ENCODE peak calls at places on chromosomes 16 and 17, in six cellular contexts. S, D, L, G, O and V are unnamed samples.

GRCh38 chr16:24800586-24800985 is 45.2 kb upstream of the SLC5A11 start:
- DNase-seq in S (peak), D (no peak), L (no peak), G (no peak), O (no peak), V (no peak)

GRCh38 chr16:48629531-48629930 is 19.6 kb upstream of the N4BP1 start:
- DNase-seq in S (no peak), D (no peak), L (no peak), G (no peak), O (no peak), V (no peak)

GRCh38 chr17:58317421-58318064 is 11.1 kb downstream of the TSPOAP1 start:
- DNase-seq in S (peak), D (peak), L (no peak), G (peak), O (peak), V (peak)

GRCh38 chr17:59800530-59800942 is 92.2 kb downstream of the TUBD1 start:
- DNase-seq in S (no peak), D (no peak), L (no peak), G (no peak), O (no peak), V (no peak)

GRCh38 chr17:41710472-41711090 is 1.6 kb upstream of the GAST start:
- DNase-seq in S (no peak), D (no peak), L (no peak), G (no peak), O (no peak), V (no peak)

GRCh38 chr16:11576427-11577289 is 10.1 kb downstream of the LITAF start:
- DNase-seq in S (peak), D (no peak), L (no peak), G (peak), O (no peak), V (no peak)

GRCh38 chr17:1764274-1764673 is 2.4 kb downstream of the SERPINF1 start:
- DNase-seq in S (no peak), D (peak), L (peak), G (no peak), O (peak), V (peak)

GRCh38 chr17:10116676-10117075 is 81.7 kb downstream of the GAS7 start:
- DNase-seq in S (no peak), D (no peak), L (no peak), G (no peak), O (no peak), V (no peak)

GRCh38 chr16:1810536-1810935 is 16.1 kb downstream of the HAGH start:
- DNase-seq in S (no peak), D (no peak), L (no peak), G (no peak), O (no peak), V (no peak)

GRCh38 chr17:82881900-82882714 is 42.3 kb upstream of the ZNF750 start:
- DNase-seq in S (peak), D (peak), L (peak), G (no peak), O (peak), V (no peak)

DNA sequence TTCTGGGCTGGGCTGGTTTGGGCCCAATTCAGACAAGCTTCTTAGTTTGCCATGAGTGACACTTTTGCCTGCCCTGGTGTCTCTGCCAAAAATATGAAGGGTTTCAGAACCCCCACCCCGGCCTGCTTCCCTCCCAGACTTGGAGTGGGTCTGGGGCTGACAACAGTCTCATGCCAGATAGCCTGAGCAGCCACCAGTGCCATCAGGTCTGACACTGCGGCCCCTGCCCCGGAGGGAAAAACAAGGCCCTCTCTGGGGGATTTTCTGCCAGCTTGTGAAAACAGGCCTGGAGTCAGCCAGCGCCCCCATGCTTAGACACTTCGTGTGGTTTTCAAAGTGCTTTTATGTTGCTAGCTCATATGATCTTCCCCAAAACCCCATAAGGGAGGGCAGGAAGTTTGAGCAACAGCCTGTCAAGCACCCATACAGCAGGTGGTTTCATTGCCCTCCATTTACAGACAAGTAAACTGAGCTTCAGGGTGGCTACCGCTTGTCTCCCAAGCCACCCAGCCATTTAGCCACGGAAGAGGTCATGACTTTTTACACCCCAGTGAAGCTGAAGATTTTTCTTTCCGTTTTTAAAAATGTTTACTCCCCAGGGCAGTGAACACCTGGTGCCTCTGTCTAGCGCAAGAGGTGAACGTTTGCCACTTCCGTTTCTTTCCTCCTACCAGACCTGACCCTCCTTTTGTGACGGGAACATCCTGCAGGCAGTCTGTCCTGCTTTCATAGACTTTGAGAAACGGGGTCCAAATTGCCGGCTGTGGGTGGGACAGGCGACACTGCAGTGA is 300.6 kb downstream of the SEC14L1 start:
- DNase-seq in S (no peak), D (no peak), L (no peak), G (peak), O (no peak), V (peak)
- TF ChIP-seq CTCF in S (no peak), D (no peak), L (no peak), G (peak), O (no peak), V (no peak)

GRCh38 chr17:47099987-47100711 is 88.9 kb downstream of the CDC27 start:
- DNase-seq in S (peak), D (peak), L (peak), G (peak), O (peak), V (peak)
- TF ChIP-seq CTCF in S (no peak), D (no peak), L (peak), G (no peak), O (no peak), V (no peak)

GRCh38 chr16:57536306-57537193 is at the start of gene CCDC102A:
- DNase-seq in S (peak), D (peak), L (no peak), G (peak), O (peak), V (peak)

GRCh38 chr16:57534881-57535658 is 1.3 kb downstream of the CCDC102A start:
- DNase-seq in S (no peak), D (peak), L (no peak), G (peak), O (no peak), V (no peak)

GRCh38 chr16:57534337-57534880 is 2.0 kb downstream of the CCDC102A start:
- DNase-seq in S (no peak), D (peak), L (no peak), G (no peak), O (no peak), V (no peak)

GRCh38 chr16:57537194-57537505 is 779 bp upstream of the CCDC102A start:
- DNase-seq in S (no peak), D (no peak), L (no peak), G (peak), O (no peak), V (no peak)

GRCh38 chr16:57535680-57536305 is 578 bp downstream of the CCDC102A start:
- DNase-seq in S (peak), D (peak), L (peak), G (peak), O (peak), V (peak)
- TF ChIP-seq CTCF in S (peak), D (no peak), L (peak), G (peak), O (no peak), V (no peak)

GRCh38 chr17:67868176-67868575 is 42.9 kb downstream of the BPTF start:
- DNase-seq in S (no peak), D (no peak), L (no peak), G (no peak), O (no peak), V (no peak)

GRCh38 chr17:67863624-67864247 is 38.4 kb downstream of the BPTF start:
- DNase-seq in S (no peak), D (no peak), L (no peak), G (peak), O (no peak), V (no peak)

GRCh38 chr17:67865438-67865837 is 40.1 kb downstream of the BPTF start:
- DNase-seq in S (no peak), D (no peak), L (no peak), G (no peak), O (no peak), V (no peak)

GRCh38 chr17:67867591-67867990 is 42.3 kb downstream of the BPTF start:
- DNase-seq in S (no peak), D (no peak), L (no peak), G (no peak), O (no peak), V (no peak)

DNA sequence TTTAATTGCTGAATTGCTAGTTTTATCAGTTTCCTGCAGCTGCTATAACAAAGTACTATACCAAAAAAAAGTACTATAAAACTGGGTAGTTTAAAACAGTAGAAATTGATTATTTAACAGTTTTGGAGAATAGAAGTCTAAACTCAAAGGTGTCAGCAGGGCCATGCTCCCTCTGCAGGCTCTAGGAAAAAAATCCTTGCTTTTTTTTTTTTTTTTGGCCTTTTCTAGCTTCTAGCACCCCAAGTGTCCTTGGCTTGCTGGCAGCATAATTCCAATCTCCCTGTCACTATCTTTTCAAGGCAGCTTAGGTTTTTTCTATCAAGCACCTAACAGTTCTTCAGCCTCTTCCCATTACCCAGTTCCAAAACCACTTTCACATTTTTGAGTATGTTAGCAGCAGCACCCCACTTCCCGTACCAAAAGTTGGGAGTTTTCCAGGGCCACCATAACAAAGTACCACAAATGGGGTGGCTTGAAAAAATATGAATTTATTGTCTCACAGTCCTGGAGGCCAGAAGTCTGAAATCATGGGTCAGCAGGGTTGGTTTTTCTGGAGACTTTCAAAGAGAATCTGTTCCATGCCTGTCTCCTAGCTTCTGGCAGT is 37.4 kb downstream of the BPTF start:
- DNase-seq in S (no peak), D (no peak), L (no peak), G (no peak), O (no peak), V (no peak)
- TF ChIP-seq CTCF in S (peak), D (no peak), L (no peak), G (no peak), O (no peak), V (no peak)

DNA sequence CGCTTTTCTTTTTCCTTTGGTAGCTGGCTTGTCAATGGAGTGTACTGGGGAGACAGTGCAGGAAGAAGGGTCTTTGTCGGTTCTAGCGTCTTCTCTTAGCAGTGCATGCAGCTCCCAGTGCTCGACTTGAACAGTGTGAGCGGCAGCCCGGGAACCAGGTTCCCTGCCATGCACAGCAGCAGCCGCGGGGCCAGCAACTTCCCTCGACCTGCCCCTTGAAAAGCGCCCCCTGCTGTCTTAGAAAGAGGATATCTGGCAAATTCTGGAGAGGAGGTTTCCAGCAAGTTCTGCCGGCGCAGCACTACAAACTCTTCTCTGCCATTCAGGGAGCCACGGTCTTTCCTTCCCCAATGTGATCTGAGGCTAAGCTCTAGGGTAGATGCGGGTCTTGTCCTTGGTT is 451.5 kb downstream of the PMP22 start:
- DNase-seq in S (peak), D (peak), L (peak), G (no peak), O (no peak), V (no peak)
- TF ChIP-seq CTCF in S (peak), D (peak), L (no peak), G (peak), O (no peak), V (peak)

GRCh38 chr17:77996256-77996655 is 37.8 kb downstream of the TNRC6C start:
- DNase-seq in S (no peak), D (no peak), L (no peak), G (no peak), O (no peak), V (no peak)
- TF ChIP-seq CTCF in S (no peak), D (no peak), L (no peak), G (no peak), O (no peak), V (no peak)